ENCODE peak calls at places on chromosomes 12 and 14, in six cellular contexts. K is IMR-90; T is CD4-positive, CD25-positive, alpha-beta regulatory T cell; B is ovary; W is PC-3; L is colonic mucosa. F is an unnamed sample. For H3K4me1, the result is how much of the 10 kb centered on the place peaks cover.

GRCh38 chr12:71840226-71840847 is 778 bp downstream of the TBC1D15 start:
- DNase-seq in B (no peak), W (peak), K (peak), T (no peak), L (no peak), F (no peak)

GRCh38 chr14:77099425-77100167 is 1.5 kb downstream of the CIPC start:
- DNase-seq in T (no peak), W (peak), K (peak), B (no peak), L (peak), F (no peak)

GRCh38 chr12:106584104-106585064 is 1.6 kb downstream of the RFX4 start:
- DNase-seq in W (no peak), L (no peak), T (no peak), B (no peak), K (no peak), F (no peak)

GRCh38 chr14:53948181-53948884 is 8.3 kb downstream of the BMP4 start:
- DNase-seq in L (no peak), B (no peak), T (no peak), W (no peak), K (no peak), F (no peak)

GRCh38 chr12:108959748-108960655 is 60.9 kb downstream of the SVOP start:
- DNase-seq in B (no peak), W (no peak), L (no peak), T (no peak), K (no peak), F (no peak)

GRCh38 chr12:7916936-7917335 is 19.1 kb downstream of the SLC2A3 start:
- DNase-seq in L (no peak), B (no peak), W (no peak), T (no peak), K (no peak), F (no peak)

GRCh38 chr12:130632582-130633174 is 83.4 kb downstream of the RIMBP2 start:
- DNase-seq in B (no peak), K (no peak), L (peak), W (no peak), T (no peak), F (no peak)

GRCh38 chr14:49975286-49975685 is 82.4 kb downstream of the ARF6 start:
- DNase-seq in L (no peak), T (no peak), B (no peak), K (peak), W (peak), F (no peak)

GRCh38 chr12:72178871-72179270 is 93.3 kb upstream of the TRHDE start:
- DNase-seq in B (no peak), T (no peak), L (no peak), W (no peak), K (no peak), F (no peak)

GRCh38 chr12:67889935-67890334 is 99.3 kb upstream of the IFNG-AS1 start:
- DNase-seq in K (no peak), L (no peak), T (no peak), W (no peak), B (no peak), F (no peak)

GRCh38 chr12:45402288-45402687 is 186.4 kb downstream of the ANO6 start:
- DNase-seq in W (no peak), B (no peak), K (peak), L (no peak), T (no peak), F (no peak)

GRCh38 chr14:99589651-99590530 is 14.1 kb downstream of the CCDC85C start:
- DNase-seq in T (no peak), W (no peak), L (no peak), K (no peak), B (no peak), F (no peak)
- H3K4me1 ChIP-seq in T (under half), W (under half), L (under half), K (under half), B (under half), F (under half)

GRCh38 chr12:57048423-57048822 is 1.5 kb downstream of the MYO1A start:
- DNase-seq in T (no peak), L (no peak), K (no peak), B (no peak), W (no peak), F (no peak)

GRCh38 chr12:57049047-57049446 is 882 bp downstream of the MYO1A start:
- DNase-seq in B (no peak), T (no peak), K (no peak), W (no peak), L (peak), F (no peak)

GRCh38 chr12:57047981-57048380 is 1.9 kb downstream of the MYO1A start:
- DNase-seq in K (peak), L (no peak), W (no peak), T (no peak), B (no peak), F (no peak)

GRCh38 chr12:57051011-57051410 is 1.1 kb upstream of the MYO1A start:
- DNase-seq in W (no peak), L (no peak), B (no peak), T (no peak), K (no peak), F (no peak)

GRCh38 chr12:57049890-57050289 is at the start of gene MYO1A:
- DNase-seq in W (no peak), L (peak), T (no peak), K (peak), B (no peak), F (peak)
- H3K27ac ChIP-seq in W (no peak), L (peak), T (no peak), K (no peak), B (no peak), F (peak)

GRCh38 chr12:48424644-48425043 is 47.7 kb upstream of the ANP32D start:
- DNase-seq in L (no peak), B (no peak), W (no peak), K (no peak), T (no peak), F (no peak)
- H3K4me1 ChIP-seq in L (under half), B (under half), W (under half), K (under half), T (under half), F (under half)

DNA sequence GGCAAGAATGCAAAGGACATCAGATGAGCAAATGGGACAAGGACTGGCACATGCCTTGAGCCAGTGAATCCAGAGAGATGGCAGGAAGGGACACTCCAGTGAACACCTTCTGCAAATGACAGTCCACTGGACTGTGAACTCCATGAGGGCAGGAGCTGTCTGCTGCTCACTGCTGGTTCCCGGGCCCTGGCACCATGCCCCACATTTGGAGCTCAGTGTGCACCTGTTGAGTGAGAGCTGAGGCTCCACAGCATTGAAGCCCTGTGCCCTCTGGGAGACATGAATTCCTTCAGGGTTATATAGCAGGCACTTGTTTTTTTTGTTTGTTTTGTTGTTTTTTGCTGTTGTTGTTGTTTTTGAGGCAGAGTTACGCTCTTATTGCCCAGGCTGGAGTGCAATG is 13.1 kb downstream of the PRIMA1 start:
- DNase-seq in L (no peak), T (no peak), B (no peak), W (no peak), K (no peak), F (no peak)
- H3K27ac ChIP-seq in L (no peak), T (no peak), B (no peak), W (no peak), K (no peak), F (no peak)

DNA sequence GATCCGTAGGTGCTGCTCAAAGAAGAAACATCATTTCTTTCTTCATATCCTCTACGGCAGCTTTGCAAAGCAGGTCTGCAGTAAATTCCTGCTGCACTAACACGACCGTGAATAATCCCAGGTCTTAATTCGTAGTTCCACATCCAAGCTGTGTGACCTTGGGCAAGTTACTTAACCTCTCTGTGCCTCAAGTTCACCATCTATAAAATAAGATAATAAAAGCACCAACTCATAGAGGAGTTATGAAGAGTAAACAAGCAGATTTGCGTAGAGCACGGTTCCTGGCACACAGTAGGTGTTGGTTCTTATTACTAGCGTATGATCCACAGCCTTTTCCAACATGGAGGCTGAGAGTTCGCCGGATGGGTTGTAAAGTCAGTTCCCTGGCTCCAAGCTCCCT is 3.6 kb downstream of the NCOR2 start:
- DNase-seq in L (no peak), K (no peak), W (no peak), B (no peak), T (no peak), F (no peak)
- H3K4me1 ChIP-seq in L (under half), K (under half), W (under half), B (under half), T (under half), F (under half)

DNA sequence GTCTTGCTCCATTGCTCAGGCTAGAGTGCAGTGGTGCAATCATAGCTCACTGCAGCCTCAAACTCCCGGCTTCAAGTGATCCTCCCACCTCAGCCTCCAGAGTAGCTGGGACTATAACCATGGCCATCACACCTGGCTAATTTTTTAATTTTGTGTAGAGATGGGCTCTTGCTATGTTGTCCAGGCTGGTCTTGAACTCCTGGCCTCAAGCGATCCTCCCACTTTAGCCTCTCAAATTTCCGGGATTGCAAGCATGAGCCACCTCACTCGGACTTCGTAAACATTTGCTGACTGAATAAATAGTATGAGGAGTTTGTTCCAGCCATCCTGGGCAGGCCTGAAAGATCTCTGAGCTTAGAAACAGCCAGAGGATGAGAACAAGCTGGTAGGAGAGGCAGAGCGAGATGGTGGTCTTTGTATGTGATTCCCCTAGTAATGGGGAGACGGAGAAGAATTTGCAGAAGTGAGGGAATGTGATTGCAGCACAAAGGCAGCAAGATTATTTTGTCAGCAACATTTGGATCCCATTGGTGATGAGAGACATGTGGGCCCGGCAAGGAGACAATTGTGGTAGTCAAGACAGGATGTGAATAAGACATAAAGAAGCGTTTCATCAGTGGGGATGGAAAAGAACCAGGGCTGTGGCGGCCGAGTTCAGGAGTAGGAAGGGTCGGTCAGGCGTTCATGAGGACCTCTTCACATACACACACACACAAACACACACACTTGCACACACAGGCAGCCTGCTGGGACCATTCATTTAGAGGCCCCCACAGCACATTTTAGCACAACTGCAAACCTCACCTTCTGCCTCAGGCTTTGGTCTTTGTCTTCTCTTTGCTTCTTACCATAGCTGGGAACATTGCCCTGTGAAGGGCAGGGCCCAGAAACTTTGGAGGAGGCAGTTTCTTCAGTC is 155.5 kb downstream of the ZFP36L1 start:
- DNase-seq in T (no peak), W (no peak), L (peak), K (peak), B (no peak), F (no peak)
- H3K27ac ChIP-seq in T (no peak), W (no peak), L (peak), K (peak), B (peak), F (peak)

GRCh38 chr12:53064613-53065415 is 14.4 kb downstream of the SPRYD3 start:
- DNase-seq in K (no peak), B (no peak), T (no peak), L (no peak), W (no peak), F (no peak)
- H3K4me1 ChIP-seq in K (under half), B (under half), T (under half), L (under half), W (under half), F (under half)

DNA sequence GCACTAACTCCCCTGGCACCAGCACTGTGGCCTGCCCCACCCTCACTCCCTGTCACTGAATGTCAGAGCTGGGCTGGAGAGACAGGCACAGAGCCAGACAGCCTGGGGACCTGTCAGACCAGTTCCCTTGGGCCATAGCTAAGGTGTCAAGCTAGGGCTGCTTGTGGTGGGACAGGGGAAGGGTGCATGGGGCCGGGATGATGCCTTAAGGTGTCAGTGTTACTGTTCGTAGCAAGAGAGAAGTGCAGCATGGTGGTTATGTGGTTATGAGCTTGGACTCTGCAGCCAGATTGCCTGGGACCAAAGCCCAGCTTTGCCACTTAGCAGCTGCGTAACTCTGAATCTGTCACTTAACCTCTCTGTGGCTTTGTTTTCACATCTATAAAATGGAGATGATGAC is 3.8 kb downstream of the RAPGEF3 start:
- DNase-seq in W (peak), K (no peak), B (no peak), L (peak), T (no peak), F (no peak)
- H3K27ac ChIP-seq in W (peak), K (no peak), B (peak), L (peak), T (no peak), F (peak)

DNA sequence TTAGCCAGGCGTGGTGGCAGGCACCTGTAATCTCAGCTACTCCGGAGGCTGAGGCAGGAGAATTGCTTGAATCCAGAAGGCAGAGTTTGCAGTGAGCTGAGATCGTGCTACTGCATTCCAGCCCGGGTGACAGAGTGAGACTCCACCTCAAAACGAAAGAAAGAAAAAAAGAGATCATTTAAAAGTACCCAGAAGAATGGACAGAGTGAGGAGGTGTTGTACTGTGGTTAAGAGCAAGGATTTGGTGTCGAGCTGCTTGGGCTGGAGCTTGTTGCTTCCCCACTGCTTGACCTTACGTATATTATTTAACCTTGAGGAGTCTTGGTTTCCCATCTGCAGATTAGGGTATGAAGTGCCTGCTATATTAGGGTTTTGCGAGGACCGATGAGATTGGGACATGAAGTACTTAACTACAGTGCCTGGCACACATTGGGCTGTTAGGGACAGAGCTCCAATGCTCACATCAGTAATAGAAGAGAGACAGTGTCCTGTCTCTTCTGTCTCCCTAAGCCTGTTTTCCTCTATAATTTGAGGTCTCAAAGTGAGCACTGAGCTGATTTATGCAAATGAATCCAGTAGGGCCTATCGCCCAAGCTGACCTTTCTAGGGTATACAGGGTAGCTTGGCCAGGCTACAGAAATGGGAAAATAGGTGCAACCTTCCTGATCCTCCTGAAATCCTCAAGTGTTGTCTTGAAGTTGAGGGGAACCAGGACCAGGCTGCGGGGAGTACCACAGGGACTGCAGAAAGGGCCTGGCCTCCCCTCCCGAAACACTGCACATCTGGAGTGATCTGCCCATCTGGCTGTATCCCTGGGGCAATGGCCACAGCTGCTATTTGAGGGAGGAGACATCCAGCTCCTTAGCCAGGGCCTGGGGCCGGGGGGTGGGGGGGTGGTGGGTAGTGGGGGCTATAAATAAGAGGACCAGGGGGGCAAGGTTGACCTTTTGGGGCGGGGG is 8.6 kb upstream of the HDAC7 start:
- DNase-seq in B (no peak), L (no peak), W (no peak), T (no peak), K (no peak), F (peak)
- H3K4me1 ChIP-seq in B (under half), L (under half), W (half or more), T (half or more), K (under half), F (under half)